ENCODE peak calls at places on chromosomes 6 and 20, in four cellular contexts. Z is K562, N is HepG2, K is GM12878. A is an unnamed sample.

GRCh38 chr20:50844430-50845100 is 49.7 kb downstream of the BCAS4 start:
- DNase-seq in K (peak; percentile 83), Z (peak; percentile 53), N (peak; percentile 25), A (no peak)

GRCh38 chr6:13331516-13332348 is 3.4 kb upstream of the TBC1D7 start:
- DNase-seq in Z (peak; percentile 43), N (peak; percentile 40), K (no peak), A (no peak)

GRCh38 chr6:38484656-38485055 is 155.1 kb downstream of the BTBD9 start:
- DNase-seq in Z (no peak), N (no peak), K (no peak), A (no peak)

GRCh38 chr6:81814365-81815109 is 62.1 kb upstream of the TENT5A start:
- DNase-seq in N (no peak), Z (no peak), K (no peak), A (no peak)

GRCh38 chr6:34352305-34352937 is 40.0 kb downstream of the NUDT3 start:
- DNase-seq in Z (no peak), K (no peak), N (no peak), A (no peak)

GRCh38 chr6:20487669-20488375 is 46.4 kb upstream of the CDKAL1 start:
- DNase-seq in N (no peak), Z (no peak), K (no peak), A (no peak)

GRCh38 chr20:46160661-46161060 is 42.5 kb downstream of the CD40 start:
- DNase-seq in K (no peak), N (no peak), Z (no peak), A (no peak)

GRCh38 chr6:10384064-10384317 is 30.9 kb downstream of the TFAP2A start:
- DNase-seq in N (no peak), Z (no peak), K (no peak), A (no peak)

GRCh38 chr6:81049425-81050042 is 702.9 kb downstream of the TENT5A start:
- DNase-seq in N (no peak), K (no peak), Z (no peak), A (no peak)

GRCh38 chr6:158036261-158036660 is 54.6 kb downstream of the SYNJ2 start:
- DNase-seq in K (no peak), Z (no peak), N (no peak), A (no peak)

GRCh38 chr6:135144678-135145508 is 36.2 kb upstream of the MYB start:
- DNase-seq in Z (peak; percentile 76), K (no peak), N (peak; percentile 34), A (peak; percentile 38)

GRCh38 chr6:148831064-148831463 is 84.2 kb downstream of the UST start:
- DNase-seq in K (no peak), Z (no peak), N (no peak), A (no peak)

GRCh38 chr6:105459884-105460283 is 57.0 kb upstream of the PREP start:
- DNase-seq in Z (no peak), N (no peak), K (peak; percentile 46), A (no peak)

GRCh38 chr20:31691646-31692275 is 30.9 kb downstream of the BCL2L1 start:
- DNase-seq in N (no peak), K (no peak), Z (no peak), A (no peak)

GRCh38 chr20:43959079-43959919 is 44.6 kb downstream of the TOX2 start:
- DNase-seq in Z (peak; percentile 8), N (peak; percentile 73), K (no peak), A (no peak)

GRCh38 chr6:138296786-138297185 is 78.5 kb upstream of the PBOV1 start:
- DNase-seq in K (no peak), Z (no peak), N (no peak), A (no peak)

GRCh38 chr6:90135672-90136071 is 161.0 kb downstream of the BACH2 start:
- DNase-seq in N (no peak), K (no peak), Z (no peak), A (no peak)

GRCh38 chr6:100488231-100488630 is 23.5 kb upstream of the SIM1 start:
- DNase-seq in Z (no peak), K (no peak), N (no peak), A (no peak)

GRCh38 chr6:42451595-42452170 is at the start of gene TRERF1:
- DNase-seq in N (no peak), K (no peak), Z (peak; percentile 31), A (peak; percentile 38)

GRCh38 chr6:39365281-39366074 is 43.0 kb upstream of the KCNK16 start:
- DNase-seq in K (no peak), Z (no peak), N (no peak), A (no peak)

GRCh38 chr6:158911746-158912158 is 88.2 kb downstream of the RSPH3 start:
- DNase-seq in N (no peak), K (peak; percentile 30), Z (no peak), A (no peak)

GRCh38 chr6:124970243-124970642 is 8.0 kb downstream of the RNF217 start:
- DNase-seq in K (no peak), N (no peak), Z (no peak), A (no peak)

GRCh38 chr6:109393882-109394281 is 11.6 kb upstream of the CD164 start:
- DNase-seq in Z (no peak), K (no peak), N (no peak), A (no peak)

GRCh38 chr6:36676142-36677058 is 2.1 kb upstream of the CDKN1A start:
- DNase-seq in N (peak; percentile 81), Z (no peak), K (no peak), A (no peak)

GRCh38 chr6:31569861-31570536 is 2.1 kb upstream of the LTA start:
- DNase-seq in K (no peak), Z (no peak), N (no peak), A (no peak)

GRCh38 chr20:63553933-63554290 is at the start of gene FNDC11:
- DNase-seq in K (no peak), N (no peak), Z (peak; percentile 78), A (no peak)

GRCh38 chr6:52612336-52613096 is 35.7 kb upstream of the TRAM2 start:
- DNase-seq in N (no peak), Z (no peak), K (no peak), A (no peak)

GRCh38 chr6:36873115-36873514 is 1.5 kb downstream of the PPIL1 start:
- DNase-seq in K (no peak), N (no peak), Z (no peak), A (no peak)

GRCh38 chr6:113530769-113531168 is 326.4 kb upstream of the MARCKS start:
- DNase-seq in K (no peak), Z (peak; percentile 9), N (peak; percentile 39), A (no peak)

GRCh38 chr20:44969320-44969879 is 3.1 kb downstream of the STK4 start:
- DNase-seq in Z (peak; percentile 32), K (no peak), N (no peak), A (no peak)

GRCh38 chr6:16343593-16343992 is 105.2 kb downstream of the GMPR start:
- DNase-seq in K (no peak), Z (no peak), N (no peak), A (no peak)

GRCh38 chr6:46997646-46998045 is 44.5 kb downstream of the ADGRF1 start:
- DNase-seq in Z (no peak), K (no peak), N (no peak), A (no peak)

GRCh38 chr6:12422848-12423247 is 132.7 kb downstream of the EDN1 start:
- DNase-seq in N (no peak), Z (no peak), K (no peak), A (no peak)

GRCh38 chr6:11729083-11729482 is 49.5 kb downstream of the ADTRP start:
- DNase-seq in K (no peak), N (no peak), Z (no peak), A (no peak)

GRCh38 chr20:34195355-34195754 is 45.9 kb upstream of the ASIP start:
- DNase-seq in N (no peak), Z (no peak), K (no peak), A (peak; percentile 31)

DNA sequence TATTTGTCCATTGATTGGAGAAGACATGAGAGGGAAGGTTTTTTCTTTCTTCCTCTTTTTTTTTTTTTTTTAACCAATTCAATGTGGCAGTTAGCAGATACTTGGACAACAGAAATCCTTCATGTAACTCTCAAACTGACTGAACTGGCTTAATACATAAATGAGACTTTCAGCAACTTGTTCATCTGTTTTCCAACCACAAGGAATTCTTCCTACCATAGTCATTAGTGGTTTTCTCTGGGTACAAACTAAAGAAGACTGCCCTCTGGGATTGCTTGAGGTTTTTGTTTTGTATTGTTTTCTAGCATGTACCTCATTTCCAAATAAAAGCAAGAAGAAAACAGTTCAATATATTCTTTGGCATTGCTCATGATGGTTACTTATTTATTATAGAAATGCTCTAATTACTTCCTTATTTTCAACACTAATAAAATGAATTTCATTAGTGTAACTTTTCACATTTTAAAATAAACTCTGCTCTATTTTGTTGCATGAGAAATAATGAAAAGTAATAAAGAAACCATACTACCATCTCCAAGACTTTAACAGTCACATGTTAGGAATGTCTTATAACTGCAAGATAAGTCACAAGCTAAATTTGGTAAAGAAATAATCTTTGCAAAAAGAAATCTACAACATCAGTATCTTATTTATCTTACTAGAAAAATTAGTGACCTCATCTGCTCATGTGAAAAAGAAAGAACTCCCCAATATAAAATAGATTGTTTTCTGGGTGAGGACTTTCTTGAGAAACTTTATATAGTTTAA is 52.0 kb downstream of the ME1 start:
- DNase-seq in Z (no peak), N (no peak), K (no peak), A (no peak)
- TF ChIP-seq FOXM1 in Z (no peak), N (no peak), K (no peak), A (no peak)

DNA sequence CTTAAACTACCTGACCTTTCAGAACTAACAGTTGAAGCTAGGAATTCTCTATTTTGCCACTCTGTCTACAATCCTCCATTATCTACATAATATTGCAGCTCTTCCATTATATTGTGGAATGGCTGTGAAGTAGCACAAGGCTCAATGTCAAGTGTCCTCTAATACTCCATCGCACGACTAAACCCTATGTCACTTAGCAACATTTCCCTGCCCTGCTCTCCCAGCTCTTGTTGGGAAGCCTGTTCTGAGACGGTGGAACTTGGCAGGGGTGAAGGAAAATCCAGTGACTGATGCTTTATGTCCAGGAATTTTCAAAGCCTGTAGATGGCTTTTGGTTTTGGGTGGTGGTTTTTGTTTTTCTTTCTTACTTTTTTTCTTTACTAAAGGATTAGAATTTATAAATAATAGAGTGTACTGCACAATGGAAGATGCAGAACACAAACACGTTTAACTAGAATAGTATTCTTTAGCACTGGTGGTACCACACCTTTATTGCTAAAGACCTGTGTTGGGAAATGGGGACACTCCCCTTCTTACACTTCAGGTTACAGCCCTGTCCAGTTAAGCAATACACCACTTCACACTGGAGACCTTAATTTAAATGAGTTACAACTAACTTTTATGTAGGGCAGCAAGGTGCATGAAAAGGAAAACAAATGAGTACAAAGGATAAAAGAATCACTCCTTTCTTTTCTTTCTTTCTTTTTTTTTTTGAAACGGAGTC is 20.7 kb upstream of the AMD1 start:
- DNase-seq in N (no peak), K (no peak), Z (no peak), A (no peak)
- TF ChIP-seq SP1 in N (no peak), K (no peak), Z (no peak), A (no peak)

GRCh38 chr6:137234505-137234863 is 15.3 kb upstream of the IFNGR1 start:
- DNase-seq in Z (no peak), K (no peak), N (no peak), A (no peak)
- TF ChIP-seq FOXM1 in Z (no peak), K (peak; percentile 73), N (no peak), A (no peak)

DNA sequence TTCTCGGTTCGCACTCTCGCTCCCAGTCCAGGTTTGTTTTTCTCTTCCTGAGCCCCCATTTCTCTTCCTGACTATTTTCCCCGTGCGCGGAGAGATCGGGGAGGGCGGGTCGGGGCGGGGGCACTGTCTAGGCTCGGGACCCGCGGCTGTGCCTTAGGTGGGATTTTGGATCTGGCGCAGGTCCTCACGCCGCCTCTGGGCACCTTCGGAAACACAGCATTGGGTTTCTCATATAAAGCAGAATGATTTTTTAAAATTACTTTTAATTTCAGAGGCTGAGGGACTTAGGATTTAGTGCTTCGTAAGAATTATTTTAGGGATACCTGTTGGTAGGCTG is 324 bp downstream of the STX11 start:
- DNase-seq in K (no peak), N (no peak), Z (peak; percentile 49), A (peak; percentile 70)
- TF ChIP-seq SP1 in K (no peak), N (no peak), Z (no peak), A (no peak)